ENCODE peak calls at places on chromosomes 5 and 9, in seven cellular contexts. W is A549, Y is aorta, B is spleen, H is PC-3, G is right cardiac atrium, C is GM23248. R is an unnamed sample.
A peak's percentile ranks its signal among the peaks of the same experiment; 100 is the strongest.

GRCh38 chr9:137614631-137615386 is 4.0 kb upstream of the EHMT1 start:
- DNase-seq in W (no peak), B (peak; percentile 75), G (no peak), H (no peak), C (no peak), Y (no peak), R (no peak)

GRCh38 chr9:110942522-110942921 is 95.7 kb downstream of the LPAR1 start:
- DNase-seq in G (no peak), C (peak; percentile 54), H (peak; percentile 40), B (no peak), Y (no peak), W (no peak), R (no peak)

GRCh38 chr5:119037496-119038215 is 33.2 kb upstream of the DMXL1 start:
- DNase-seq in B (no peak), Y (no peak), W (no peak), H (peak; percentile 54), C (peak; percentile 7), G (no peak), R (no peak)

GRCh38 chr9:72623156-72623555 is 101.7 kb downstream of the TMC1 start:
- DNase-seq in C (no peak), H (no peak), B (no peak), Y (no peak), W (no peak), G (no peak), R (no peak)

GRCh38 chr5:3382782-3383181 is 212.8 kb upstream of the IRX1 start:
- DNase-seq in H (no peak), Y (no peak), C (no peak), W (no peak), G (no peak), B (no peak), R (peak; percentile 52)

GRCh38 chr5:137887831-137888230 is 1.4 kb upstream of the PKD2L2 start:
- DNase-seq in Y (no peak), C (no peak), W (no peak), H (no peak), B (no peak), G (no peak), R (no peak)

GRCh38 chr9:108130896-108131295 is 641.3 kb upstream of the KLF4 start:
- DNase-seq in Y (no peak), W (no peak), B (no peak), H (no peak), G (no peak), C (no peak), R (no peak)

GRCh38 chr5:138597660-138598400 is 22.6 kb upstream of the HSPA9 start:
- DNase-seq in H (no peak), W (no peak), G (no peak), C (peak; percentile 29), B (no peak), Y (no peak), R (peak; percentile 43)

GRCh38 chr9:126154869-126155268 is 171.8 kb upstream of the MVB12B start:
- DNase-seq in C (no peak), G (no peak), H (no peak), Y (no peak), W (no peak), B (peak; percentile 32), R (no peak)

GRCh38 chr9:109212768-109213167 is 45.7 kb upstream of the FRRS1L start:
- DNase-seq in G (no peak), C (no peak), Y (no peak), B (no peak), H (no peak), W (no peak), R (no peak)

GRCh38 chr9:107213080-107213479 is 70.0 kb upstream of the RAD23B start:
- DNase-seq in H (no peak), G (no peak), Y (no peak), W (no peak), C (no peak), B (no peak), R (no peak)

GRCh38 chr5:160199410-160199911 is 29.8 kb upstream of the FABP6 start:
- DNase-seq in G (peak; percentile 91), Y (peak; percentile 81), H (peak; percentile 76), B (peak; percentile 96), C (peak; percentile 80), W (peak; percentile 77), R (no peak)

GRCh38 chr9:34675874-34676273 is 13.4 kb upstream of the CCL27 start:
- DNase-seq in G (no peak), C (peak; percentile 56), H (no peak), Y (no peak), B (no peak), W (no peak), R (no peak)

GRCh38 chr5:14184725-14185124 is 41.6 kb downstream of the TRIO start:
- DNase-seq in W (no peak), B (no peak), C (peak; percentile 92), H (no peak), G (no peak), Y (peak; percentile 69), R (no peak)
- H3K4me1 ChIP-seq in W (peaks cover 100% of the 10 kb centered on the region), B (peaks cover 69% of the 10 kb centered on the region), C (peaks cover 99% of the 10 kb centered on the region), H (peaks cover 86% of the 10 kb centered on the region), G (peaks cover 22% of the 10 kb centered on the region), Y (peaks cover 14% of the 10 kb centered on the region), R (peaks cover 58% of the 10 kb centered on the region)

GRCh38 chr5:158700997-158701391 is 398.7 kb downstream of the EBF1 start:
- DNase-seq in H (no peak), G (no peak), W (no peak), B (no peak), Y (no peak), C (no peak), R (no peak)

GRCh38 chr5:158698036-158698667 is 401.6 kb downstream of the EBF1 start:
- DNase-seq in H (no peak), W (no peak), C (no peak), Y (no peak), B (no peak), G (no peak), R (no peak)

GRCh38 chr5:158698768-158699167 is 400.9 kb downstream of the EBF1 start:
- DNase-seq in Y (no peak), G (no peak), C (peak; percentile 11), H (no peak), B (no peak), W (no peak), R (no peak)

GRCh38 chr5:158700231-158700996 is 399.3 kb downstream of the EBF1 start:
- DNase-seq in C (peak; percentile 84), B (no peak), G (no peak), W (no peak), Y (no peak), H (no peak), R (no peak)

DNA sequence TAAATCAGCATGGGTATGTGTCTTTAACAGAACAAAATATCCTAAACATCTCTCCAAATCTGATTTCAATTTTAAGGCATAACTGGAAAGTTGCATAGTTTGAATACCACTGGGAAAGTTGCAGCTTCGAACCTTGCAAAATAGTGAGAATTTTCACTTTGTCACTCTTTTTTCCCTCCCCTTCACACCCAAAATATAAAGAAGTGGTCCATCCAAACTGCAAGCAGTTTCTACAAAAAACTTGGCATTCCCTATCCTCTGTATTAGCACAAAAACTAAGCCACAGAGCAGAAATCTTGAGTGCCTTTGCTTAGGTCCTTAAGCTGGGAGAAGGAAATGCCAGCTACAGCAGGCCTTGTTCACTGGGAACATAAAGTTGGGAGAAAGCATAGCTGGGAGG is 400.4 kb downstream of the EBF1 start:
- DNase-seq in Y (no peak), G (no peak), H (no peak), C (peak; percentile 34), B (no peak), W (no peak), R (no peak)
- H3K4me1 ChIP-seq in Y (peaks cover 8% of the 10 kb centered on the region), G (peaks cover 5% of the 10 kb centered on the region), H (peaks cover 4% of the 10 kb centered on the region), C (peaks cover 75% of the 10 kb centered on the region), B (peaks cover 11% of the 10 kb centered on the region), W (peaks cover 62% of the 10 kb centered on the region), R (peaks cover 16% of the 10 kb centered on the region)

GRCh38 chr5:33275921-33276705 is 164.7 kb upstream of the TARS1 start:
- DNase-seq in W (no peak), H (no peak), G (no peak), Y (no peak), B (no peak), C (peak; percentile 55), R (no peak)

GRCh38 chr5:33275391-33275790 is 165.4 kb upstream of the TARS1 start:
- DNase-seq in W (no peak), B (no peak), H (no peak), G (no peak), Y (no peak), C (no peak), R (no peak)

GRCh38 chr5:33272288-33272687 is 168.5 kb upstream of the TARS1 start:
- DNase-seq in G (no peak), H (peak; percentile 98), W (peak; percentile 57), C (peak; percentile 95), B (no peak), Y (no peak), R (no peak)

GRCh38 chr5:33271606-33272005 is 169.2 kb upstream of the TARS1 start:
- DNase-seq in B (no peak), H (no peak), C (peak; percentile 15), G (no peak), W (no peak), Y (no peak), R (no peak)

DNA sequence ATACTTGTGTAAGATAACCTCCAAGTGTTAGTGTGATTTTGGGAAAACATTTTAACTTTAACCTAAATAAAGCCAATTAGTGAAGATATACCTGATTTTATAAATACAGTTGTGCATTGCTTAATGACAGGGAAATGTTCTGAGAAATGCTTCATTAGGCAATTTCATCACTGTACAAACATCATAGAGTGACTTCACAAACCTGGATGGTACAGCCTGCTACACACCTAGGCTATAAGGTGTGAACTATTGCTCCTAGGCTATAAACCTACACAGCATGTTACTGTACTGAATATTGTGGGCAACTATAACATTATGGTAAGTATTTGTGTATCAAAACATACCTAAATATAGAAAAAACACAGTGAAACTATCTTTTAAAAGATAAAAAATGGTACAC is 166.8 kb upstream of the TARS1 start:
- DNase-seq in B (no peak), H (no peak), C (no peak), Y (no peak), W (no peak), G (no peak), R (no peak)
- H3K4me1 ChIP-seq in B (peaks cover 10% of the 10 kb centered on the region), H (peaks cover 19% of the 10 kb centered on the region), C (peaks cover 50% of the 10 kb centered on the region), Y (no peaks in the 10 kb centered on the region), W (peaks cover 12% of the 10 kb centered on the region), G (no peaks in the 10 kb centered on the region), R (peaks cover 5% of the 10 kb centered on the region)

DNA sequence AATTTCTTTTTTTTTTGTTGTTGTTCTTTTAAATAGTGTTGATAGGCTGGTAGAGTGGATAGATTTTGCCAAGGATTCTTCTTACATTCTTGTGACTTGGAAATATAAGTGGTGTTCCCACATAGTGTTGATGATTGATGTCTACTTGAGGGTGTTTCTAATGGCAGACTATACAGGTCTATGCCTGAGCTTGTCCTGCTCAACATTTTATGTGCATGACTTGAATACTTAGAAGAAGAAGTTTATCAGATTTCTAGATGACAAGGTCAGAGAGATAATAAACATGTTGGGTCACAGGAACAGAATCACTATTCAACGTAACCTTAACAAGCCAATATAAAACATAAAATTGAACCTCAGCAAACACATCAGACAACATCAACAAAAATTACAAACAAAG is 24.2 kb downstream of the XRCC4 start:
- DNase-seq in H (no peak), C (no peak), W (no peak), G (no peak), Y (no peak), B (no peak), R (no peak)
- H3K4me1 ChIP-seq in H (peaks cover 23% of the 10 kb centered on the region), C (peaks cover 22% of the 10 kb centered on the region), W (peaks cover 21% of the 10 kb centered on the region), G (peaks cover 3% of the 10 kb centered on the region), Y (no peaks in the 10 kb centered on the region), B (no peaks in the 10 kb centered on the region), R (no peaks in the 10 kb centered on the region)